ENCODE peak calls at places on chromosomes 16 and 17, in ten cellular contexts. One of them, this sample, is unnamed.

GRCh38 chr17:13756763-13757162 is 155.0 kb upstream of the HS3ST3A1 start:
- DNase-seq in stimulated activated CD4-positive, alpha-beta T cell treated with anti-CD3 and anti-CD28 coated beads, Interleukin-15, amount 100 ng/mL, for 1 hour: no peak
- DNase-seq in activated CD4-positive, alpha-beta T cell treated with anti-CD3 and anti-CD28 coated beads for 36 hours: no peak
- DNase-seq in HFF-Myc: no peak
- DNase-seq in H1: no peak
- DNase-seq in ovary: no peak
- DNase-seq in T-helper 17 cell: no peak
- DNase-seq in SJSA1: no peak
- DNase-seq in skeletal muscle cell: no peak
- DNase-seq in NAMALWA: no peak
- DNase-seq in this sample: no peak

GRCh38 chr17:2943971-2944370 is 119.4 kb downstream of the OR1D5 start:
- DNase-seq in stimulated activated CD4-positive, alpha-beta T cell treated with anti-CD3 and anti-CD28 coated beads, Interleukin-15, amount 100 ng/mL, for 1 hour: no peak
- DNase-seq in HFF-Myc: no peak
- DNase-seq in activated CD4-positive, alpha-beta T cell treated with anti-CD3 and anti-CD28 coated beads for 36 hours: no peak
- DNase-seq in T-helper 17 cell: no peak
- DNase-seq in ovary: no peak
- DNase-seq in SJSA1: no peak
- DNase-seq in NAMALWA: no peak
- DNase-seq in H1: no peak
- DNase-seq in skeletal muscle cell: no peak
- DNase-seq in this sample: peak

GRCh38 chr16:71709231-71709781 is 15.2 kb downstream of the PHLPP2 start:
- DNase-seq in SJSA1: no peak
- DNase-seq in activated CD4-positive, alpha-beta T cell treated with anti-CD3 and anti-CD28 coated beads for 36 hours: no peak
- DNase-seq in HFF-Myc: no peak
- DNase-seq in T-helper 17 cell: no peak
- DNase-seq in ovary: no peak
- DNase-seq in skeletal muscle cell: peak
- DNase-seq in stimulated activated CD4-positive, alpha-beta T cell treated with anti-CD3 and anti-CD28 coated beads, Interleukin-15, amount 100 ng/mL, for 1 hour: no peak
- DNase-seq in H1: no peak
- DNase-seq in NAMALWA: no peak
- DNase-seq in this sample: no peak

GRCh38 chr16:3012828-3013420 is at the start of gene CLDN9:
- DNase-seq in H1: no peak
- DNase-seq in HFF-Myc: no peak
- DNase-seq in SJSA1: no peak
- DNase-seq in activated CD4-positive, alpha-beta T cell treated with anti-CD3 and anti-CD28 coated beads for 36 hours: peak
- DNase-seq in skeletal muscle cell: no peak
- DNase-seq in T-helper 17 cell: no peak
- DNase-seq in NAMALWA: no peak
- DNase-seq in ovary: no peak
- DNase-seq in stimulated activated CD4-positive, alpha-beta T cell treated with anti-CD3 and anti-CD28 coated beads, Interleukin-15, amount 100 ng/mL, for 1 hour: no peak
- DNase-seq in this sample: no peak

GRCh38 chr17:2101448-2102257 is 46.8 kb downstream of the HIC1 start:
- DNase-seq in activated CD4-positive, alpha-beta T cell treated with anti-CD3 and anti-CD28 coated beads for 36 hours: peak
- DNase-seq in NAMALWA: no peak
- DNase-seq in HFF-Myc: no peak
- DNase-seq in SJSA1: no peak
- DNase-seq in H1: no peak
- DNase-seq in T-helper 17 cell: no peak
- DNase-seq in skeletal muscle cell: no peak
- DNase-seq in ovary: no peak
- DNase-seq in stimulated activated CD4-positive, alpha-beta T cell treated with anti-CD3 and anti-CD28 coated beads, Interleukin-15, amount 100 ng/mL, for 1 hour: peak
- DNase-seq in this sample: peak

GRCh38 chr17:12794919-12795517 is 5.7 kb downstream of the ARHGAP44 start:
- DNase-seq in SJSA1: no peak
- DNase-seq in H1: no peak
- DNase-seq in activated CD4-positive, alpha-beta T cell treated with anti-CD3 and anti-CD28 coated beads for 36 hours: no peak
- DNase-seq in HFF-Myc: no peak
- DNase-seq in ovary: no peak
- DNase-seq in stimulated activated CD4-positive, alpha-beta T cell treated with anti-CD3 and anti-CD28 coated beads, Interleukin-15, amount 100 ng/mL, for 1 hour: no peak
- DNase-seq in T-helper 17 cell: no peak
- DNase-seq in skeletal muscle cell: no peak
- DNase-seq in NAMALWA: no peak
- DNase-seq in this sample: no peak

GRCh38 chr17:11515901-11516300 is 82.4 kb upstream of the DNAH9 start:
- DNase-seq in SJSA1: no peak
- DNase-seq in activated CD4-positive, alpha-beta T cell treated with anti-CD3 and anti-CD28 coated beads for 36 hours: no peak
- DNase-seq in stimulated activated CD4-positive, alpha-beta T cell treated with anti-CD3 and anti-CD28 coated beads, Interleukin-15, amount 100 ng/mL, for 1 hour: no peak
- DNase-seq in T-helper 17 cell: no peak
- DNase-seq in H1: no peak
- DNase-seq in ovary: no peak
- DNase-seq in skeletal muscle cell: no peak
- DNase-seq in HFF-Myc: no peak
- DNase-seq in NAMALWA: no peak
- DNase-seq in this sample: no peak

GRCh38 chr17:2235792-2236365 is 67.7 kb downstream of the SMG6 start:
- DNase-seq in activated CD4-positive, alpha-beta T cell treated with anti-CD3 and anti-CD28 coated beads for 36 hours: no peak
- DNase-seq in HFF-Myc: no peak
- DNase-seq in T-helper 17 cell: no peak
- DNase-seq in skeletal muscle cell: peak
- DNase-seq in SJSA1: no peak
- DNase-seq in H1: no peak
- DNase-seq in ovary: no peak
- DNase-seq in NAMALWA: no peak
- DNase-seq in stimulated activated CD4-positive, alpha-beta T cell treated with anti-CD3 and anti-CD28 coated beads, Interleukin-15, amount 100 ng/mL, for 1 hour: no peak
- DNase-seq in this sample: no peak